ENCODE peak calls at places on chromosomes 2 and 18, in six cellular contexts. M is astrocyte of the cerebellum, J is fibroblast of the aortic adventitia, D is mucosa of descending colon, X is fibroblast of lung, I is AG09309. Q is an unnamed sample.

GRCh38 chr2:166373951-166374350 is 1.8 kb downstream of the SCN9A start:
- DNase-seq in M (peak), J (peak), D (no peak), X (peak), I (no peak), Q (no peak)

GRCh38 chr2:128867936-128868636 is 549.4 kb upstream of the HS6ST1 start:
- DNase-seq in M (no peak), J (no peak), D (no peak), X (no peak), I (no peak), Q (no peak)

GRCh38 chr18:2536493-2536892 is 34.8 kb downstream of the METTL4 start:
- DNase-seq in M (no peak), J (peak), D (no peak), X (peak), I (peak), Q (no peak)

GRCh38 chr18:9392726-9393125 is 58.2 kb downstream of the TWSG1 start:
- DNase-seq in M (no peak), J (peak), D (no peak), X (no peak), I (no peak), Q (no peak)

GRCh38 chr2:131145040-131145439 is 39.9 kb downstream of the PLEKHB2 start:
- DNase-seq in M (no peak), J (no peak), D (no peak), X (no peak), I (no peak), Q (no peak)

GRCh38 chr2:38523728-38524437 is 78.8 kb downstream of the HNRNPLL start:
- DNase-seq in M (no peak), J (no peak), D (no peak), X (no peak), I (no peak), Q (no peak)

GRCh38 chr18:58512161-58512581 is 116.7 kb downstream of the ALPK2 start:
- DNase-seq in M (no peak), J (no peak), D (no peak), X (no peak), I (no peak), Q (no peak)

GRCh38 chr2:143877056-143877455 is 642.9 kb downstream of the ZEB2 start:
- DNase-seq in M (no peak), J (no peak), D (no peak), X (no peak), I (no peak), Q (no peak)

GRCh38 chr18:62089174-62089573 is 97.7 kb downstream of the PIGN start:
- DNase-seq in M (no peak), J (no peak), D (no peak), X (no peak), I (no peak), Q (no peak)

GRCh38 chr2:105864262-105864661 is 119.5 kb downstream of the NCK2 start:
- DNase-seq in M (no peak), J (no peak), D (no peak), X (no peak), I (no peak), Q (no peak)

GRCh38 chr18:60038731-60039130 is 138.9 kb downstream of the PMAIP1 start:
- DNase-seq in M (no peak), J (no peak), D (no peak), X (no peak), I (no peak), Q (no peak)

GRCh38 chr2:120568975-120569268 is 166.7 kb upstream of the GLI2 start:
- DNase-seq in M (no peak), J (no peak), D (no peak), X (no peak), I (no peak), Q (no peak)

GRCh38 chr2:120572226-120572625 is 163.4 kb upstream of the GLI2 start:
- DNase-seq in M (no peak), J (no peak), D (peak), X (no peak), I (no peak), Q (no peak)

GRCh38 chr2:120570001-120570400 is 165.7 kb upstream of the GLI2 start:
- DNase-seq in M (no peak), J (no peak), D (no peak), X (no peak), I (no peak), Q (no peak)

GRCh38 chr2:120571015-120571728 is 164.5 kb upstream of the GLI2 start:
- DNase-seq in M (no peak), J (no peak), D (peak), X (no peak), I (no peak), Q (no peak)

DNA sequence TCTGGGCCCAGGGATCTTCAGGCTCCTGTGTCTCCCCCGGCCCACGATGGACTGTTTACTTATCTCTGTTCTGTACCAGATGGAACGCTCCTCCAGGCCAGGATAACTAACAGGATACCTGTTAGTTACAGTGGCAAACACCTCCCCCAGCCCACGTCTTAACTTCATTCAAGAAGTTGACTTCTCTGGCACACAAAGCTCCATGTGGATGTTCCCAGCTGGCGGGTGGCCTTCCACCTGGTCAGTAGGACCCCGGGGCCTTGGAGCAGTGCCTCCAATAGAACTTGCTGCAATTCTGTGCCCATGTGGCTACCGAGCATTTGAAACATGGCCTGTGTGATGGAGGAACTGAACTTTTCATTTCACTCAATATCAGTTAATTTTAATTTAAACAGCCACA is 165.1 kb upstream of the GLI2 start:
- DNase-seq in M (no peak), J (no peak), D (peak), X (no peak), I (no peak), Q (no peak)
- H3K4me3 ChIP-seq in M (no peak), J (no peak), D (no peak), X (no peak), I (no peak), Q (no peak)

DNA sequence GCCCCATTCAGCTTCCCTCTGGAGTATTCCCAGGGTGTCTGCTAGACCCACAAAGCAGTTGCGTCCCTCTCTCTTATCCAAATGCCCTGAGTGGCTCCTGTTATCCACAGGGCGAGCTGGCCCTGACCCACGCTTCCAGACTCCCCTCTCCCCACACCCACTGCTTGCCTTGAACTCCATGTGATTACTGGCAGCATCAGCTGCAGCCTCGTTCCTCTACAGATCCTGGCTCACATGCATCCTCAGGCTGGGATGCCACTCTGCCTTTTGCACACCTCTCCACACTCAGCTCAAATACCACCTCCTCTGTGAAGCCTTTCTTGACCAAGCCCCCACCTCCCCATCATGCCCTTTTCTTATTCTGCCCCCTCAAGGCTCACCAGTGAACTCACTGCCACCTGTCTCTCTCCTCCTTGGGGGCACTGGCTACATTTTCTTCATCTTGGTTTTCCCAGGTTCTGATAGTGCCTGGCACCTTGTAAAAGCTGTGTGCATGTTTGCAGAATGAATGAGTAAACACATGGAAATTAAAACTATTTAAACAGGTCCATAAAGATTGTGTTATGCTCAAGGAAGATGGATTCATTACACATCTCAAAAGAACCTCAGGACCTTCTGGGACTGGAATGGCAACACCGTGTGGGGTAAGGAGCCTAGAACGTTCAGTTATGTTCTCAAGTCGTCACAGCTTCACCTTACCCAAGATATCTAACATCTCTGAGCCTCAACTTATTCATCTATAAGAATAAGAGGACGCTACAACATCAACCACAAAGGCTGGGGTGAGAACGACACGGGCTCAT is 165.0 kb downstream of the BCL2 start:
- DNase-seq in M (no peak), J (no peak), D (no peak), X (no peak), I (no peak), Q (no peak)
- H3K4me3 ChIP-seq in M (no peak), J (no peak), D (no peak), X (no peak), I (no peak), Q (no peak)

DNA sequence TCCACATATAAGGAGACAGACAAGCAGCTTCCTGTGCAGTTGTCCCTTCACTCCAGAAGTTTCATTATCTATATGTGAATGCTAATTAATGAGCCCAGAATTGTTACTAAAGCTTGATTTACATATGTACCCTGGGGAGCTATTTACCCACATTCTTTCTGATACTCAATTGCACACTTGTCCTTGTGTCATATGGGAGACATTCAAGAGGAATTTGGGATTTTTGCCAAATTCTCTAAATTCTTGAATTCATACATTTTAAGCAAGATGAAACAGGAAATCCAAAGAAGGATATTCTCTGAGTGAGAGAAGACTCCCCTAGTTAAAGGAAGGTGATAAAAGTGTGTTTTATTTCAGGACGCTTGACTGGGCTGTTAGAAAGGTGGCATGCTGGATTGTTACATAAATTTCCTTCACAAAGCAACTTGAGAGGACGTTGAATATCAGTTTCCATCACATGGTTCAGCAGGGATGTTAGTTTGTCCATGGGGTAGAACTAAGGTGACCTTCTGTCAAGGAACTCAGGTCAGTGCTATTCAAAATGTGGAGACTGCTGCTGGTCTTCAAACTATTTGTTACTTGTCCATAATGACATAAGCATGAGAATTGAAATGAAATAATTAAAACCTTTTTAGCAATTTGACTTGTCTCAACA is 368.2 kb downstream of the IRS1 start:
- DNase-seq in M (no peak), J (peak), D (no peak), X (no peak), I (no peak), Q (no peak)
- H3K4me3 ChIP-seq in M (no peak), J (no peak), D (no peak), X (no peak), I (no peak), Q (no peak)

GRCh38 chr2:108531674-108532055 is 2.6 kb upstream of the LIMS1 start:
- DNase-seq in M (no peak), J (no peak), D (no peak), X (no peak), I (no peak), Q (no peak)
- H3K4me3 ChIP-seq in M (no peak), J (no peak), D (no peak), X (no peak), I (no peak), Q (no peak)

DNA sequence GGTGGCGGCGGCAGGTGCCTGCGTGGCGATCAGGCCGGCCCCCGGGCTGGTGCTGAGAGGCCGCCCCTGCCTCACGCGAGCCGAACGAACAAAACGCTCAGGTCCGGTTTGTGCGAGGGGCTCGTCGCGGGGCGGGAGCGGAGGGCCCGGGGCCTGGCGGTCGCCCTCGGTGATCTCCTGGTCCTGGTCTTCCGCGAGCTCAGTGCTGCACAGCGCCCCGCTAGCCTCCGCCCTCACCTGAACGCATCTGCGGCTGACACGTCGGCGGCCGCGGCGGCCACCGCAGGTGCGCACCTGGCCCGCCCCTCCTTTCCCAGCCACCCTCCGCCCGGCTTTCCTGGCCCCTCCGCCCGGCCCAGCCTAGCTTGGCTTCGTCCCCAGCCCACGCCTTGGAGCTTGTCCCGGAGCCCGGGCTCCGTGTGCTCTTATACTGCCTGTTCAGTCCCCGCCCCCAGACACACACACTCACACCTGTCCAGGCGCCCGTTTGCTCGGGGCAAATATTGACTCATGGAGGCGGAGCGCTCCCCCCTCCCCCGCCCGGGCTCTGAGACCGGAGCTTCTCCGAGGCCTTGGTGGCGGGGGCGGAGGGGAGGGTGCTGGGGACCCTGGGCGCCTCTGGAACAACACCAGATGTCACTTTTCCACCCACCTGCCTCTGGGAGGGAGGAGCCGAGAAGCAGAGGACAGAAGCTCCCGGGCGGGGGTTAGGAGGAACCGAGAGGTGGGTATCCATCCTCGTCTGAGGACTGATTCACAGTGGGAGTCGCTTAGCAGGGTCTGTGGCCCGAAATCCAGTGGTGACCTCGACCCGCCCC is 8.6 kb upstream of the CRYBA2 start:
- DNase-seq in M (no peak), J (no peak), D (peak), X (no peak), I (no peak), Q (no peak)
- H3K4me3 ChIP-seq in M (no peak), J (no peak), D (peak), X (no peak), I (no peak), Q (no peak)

DNA sequence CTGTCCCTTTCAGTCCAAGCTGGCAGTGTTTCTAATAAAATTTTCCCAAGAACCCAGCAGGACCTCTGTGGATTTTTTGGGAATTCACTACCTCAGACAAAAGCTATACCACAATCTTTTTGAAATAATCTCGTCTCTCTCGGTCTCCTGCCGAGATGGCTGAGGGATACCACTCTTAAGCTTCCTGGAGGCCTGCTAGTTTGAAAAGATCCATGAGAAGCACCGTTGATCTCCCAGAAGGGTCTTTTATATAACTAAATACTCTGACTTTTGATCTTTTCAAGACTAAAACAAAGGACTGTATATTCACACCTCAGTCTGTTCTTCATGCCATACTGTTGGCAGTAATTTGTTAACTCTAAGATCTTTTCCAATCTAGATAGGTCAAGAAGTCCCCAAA is 141.7 kb downstream of the UPP2 start:
- DNase-seq in M (no peak), J (no peak), D (no peak), X (no peak), I (no peak), Q (no peak)
- H3K4me3 ChIP-seq in M (no peak), J (no peak), D (no peak), X (no peak), I (no peak), Q (no peak)

GRCh38 chr2:159855153-159856140 is 57.4 kb upstream of the CD302 start:
- DNase-seq in M (no peak), J (peak), D (no peak), X (peak), I (no peak), Q (no peak)
- H3K4me3 ChIP-seq in M (no peak), J (no peak), D (no peak), X (no peak), I (no peak), Q (no peak)

Q was measured in heart right ventricle.